ENCODE peak calls at places on chromosome 22, in four cellular contexts. R is cardiac muscle cell, S is progenitor cell of endocrine pancreas, P is AG04450. C is an unnamed sample.

GRCh38 chr22:20520093-20520511 is 12.7 kb downstream of the MED15 start:
- DNase-seq in S (no peak), R (no peak), P (no peak), C (no peak)

GRCh38 chr22:17366830-17367229 is 2.4 kb upstream of the CECR2 start:
- DNase-seq in P (no peak), S (peak), R (peak), C (peak)

GRCh38 chr22:36922752-36923457 is 9.5 kb downstream of the CSF2RB start:
- DNase-seq in R (no peak), P (no peak), S (no peak), C (no peak)

GRCh38 chr22:18057568-18058209 is 20.1 kb upstream of the PEX26 start:
- DNase-seq in P (peak), R (peak), S (no peak), C (no peak)

GRCh38 chr22:37498289-37498909 is 12.2 kb upstream of the MFNG start:
- DNase-seq in S (peak), R (no peak), P (no peak), C (peak)

GRCh38 chr22:28774378-28774777 is 1.9 kb downstream of the CCDC117 start:
- DNase-seq in P (no peak), S (no peak), R (no peak), C (no peak)

GRCh38 chr22:39519681-39520053 is 695 bp upstream of the ATF4 start:
- DNase-seq in S (no peak), R (peak), P (no peak), C (no peak)

GRCh38 chr22:35411112-35411511 is 11.2 kb downstream of the MCM5 start:
- DNase-seq in P (no peak), R (no peak), S (no peak), C (no peak)

GRCh38 chr22:38402204-38402603 is 52.8 kb downstream of the KCNJ4 start:
- DNase-seq in S (no peak), R (no peak), P (no peak), C (no peak)

GRCh38 chr22:18999416-18999815 is 63.3 kb upstream of the PRODH start:
- DNase-seq in R (no peak), S (no peak), P (no peak), C (no peak)

GRCh38 chr22:46093796-46094195 is 56.5 kb upstream of the PPARA start:
- DNase-seq in R (no peak), P (no peak), S (no peak), C (no peak)

GRCh38 chr22:32926600-32926999 is 125.1 kb downstream of the TIMP3 start:
- DNase-seq in S (no peak), P (peak), R (peak), C (no peak)

GRCh38 chr22:41682033-41682807 is 6.4 kb downstream of the SNU13 start:
- DNase-seq in S (peak), R (peak), P (peak), C (peak)

GRCh38 chr22:39405346-39406085 is 5.9 kb downstream of the TAB1 start:
- DNase-seq in R (peak), S (no peak), P (no peak), C (no peak)

GRCh38 chr22:47201996-47202818 is 439.8 kb downstream of the TBC1D22A start:
- DNase-seq in P (no peak), R (no peak), S (no peak), C (no peak)

GRCh38 chr22:37996515-37997246 is 12.3 kb upstream of the SOX10 start:
- DNase-seq in S (no peak), P (no peak), R (no peak), C (no peak)

GRCh38 chr22:32080904-32081303 is 37.8 kb downstream of the SLC5A1 start:
- DNase-seq in P (peak), S (no peak), R (peak), C (no peak)

GRCh38 chr22:38317237-38317994 is at the start of gene CSNK1E:
- DNase-seq in P (no peak), S (peak), R (peak), C (peak)

GRCh38 chr22:33597274-33597985 is 322.8 kb downstream of the LARGE1 start:
- DNase-seq in P (no peak), S (no peak), R (no peak), C (no peak)

GRCh38 chr22:45997077-45997774 is 20.3 kb upstream of the WNT7B start:
- DNase-seq in P (peak), R (peak), S (no peak), C (no peak)

GRCh38 chr22:39674536-39674935 is 104.0 kb downstream of the CACNA1I start:
- DNase-seq in P (no peak), S (no peak), R (no peak), C (no peak)

GRCh38 chr22:19303785-19304184 is 12.3 kb upstream of the CLTCL1 start:
- DNase-seq in S (no peak), R (no peak), P (no peak), C (no peak)

GRCh38 chr22:37521236-37521739 is 2.1 kb upstream of the CARD10 start:
- DNase-seq in S (no peak), R (no peak), P (no peak), C (no peak)

GRCh38 chr22:28054622-28054871 is 135.5 kb upstream of the PITPNB start:
- DNase-seq in R (no peak), S (no peak), P (no peak), C (no peak)

GRCh38 chr22:28254396-28254795 is 335.3 kb upstream of the PITPNB start:
- DNase-seq in P (no peak), S (no peak), R (no peak), C (no peak)

GRCh38 chr22:19478086-19478392 is 954 bp downstream of the UFD1 start:
- DNase-seq in P (no peak), R (no peak), S (no peak), C (no peak)

GRCh38 chr22:19955241-19956128 is 13.9 kb upstream of the TXNRD2 start:
- DNase-seq in R (no peak), P (no peak), S (no peak), C (no peak)

GRCh38 chr22:23893957-23894709 is at the start of gene MIF:
- DNase-seq in R (peak), P (peak), S (peak), C (peak)

GRCh38 chr22:47034905-47035419 is 272.5 kb downstream of the TBC1D22A start:
- DNase-seq in R (no peak), P (no peak), S (no peak), C (no peak)

GRCh38 chr22:27641049-27641790 is 160.3 kb downstream of the MN1 start:
- DNase-seq in R (no peak), P (no peak), S (no peak), C (no peak)

GRCh38 chr22:46763051-46763705 is 728 bp downstream of the TBC1D22A start:
- DNase-seq in R (peak), S (no peak), P (no peak), C (no peak)

GRCh38 chr22:44357296-44357961 is 44.7 kb upstream of the SHISAL1 start:
- DNase-seq in R (no peak), P (no peak), S (no peak), C (no peak)
- TF ChIP-seq CTCF in R (peak), P (peak), S (no peak), C (peak)

GRCh38 chr22:22403771-22404170 is 104.8 kb downstream of the ZNF280B start:
- DNase-seq in P (no peak), R (no peak), S (no peak), C (no peak)
- TF ChIP-seq CTCF in P (no peak), R (no peak), S (no peak), C (no peak)

GRCh38 chr22:42949159-42949558 is 65.8 kb downstream of the PACSIN2 start:
- DNase-seq in P (no peak), S (no peak), R (peak), C (no peak)
- TF ChIP-seq CTCF in P (no peak), S (no peak), R (no peak), C (no peak)

DNA sequence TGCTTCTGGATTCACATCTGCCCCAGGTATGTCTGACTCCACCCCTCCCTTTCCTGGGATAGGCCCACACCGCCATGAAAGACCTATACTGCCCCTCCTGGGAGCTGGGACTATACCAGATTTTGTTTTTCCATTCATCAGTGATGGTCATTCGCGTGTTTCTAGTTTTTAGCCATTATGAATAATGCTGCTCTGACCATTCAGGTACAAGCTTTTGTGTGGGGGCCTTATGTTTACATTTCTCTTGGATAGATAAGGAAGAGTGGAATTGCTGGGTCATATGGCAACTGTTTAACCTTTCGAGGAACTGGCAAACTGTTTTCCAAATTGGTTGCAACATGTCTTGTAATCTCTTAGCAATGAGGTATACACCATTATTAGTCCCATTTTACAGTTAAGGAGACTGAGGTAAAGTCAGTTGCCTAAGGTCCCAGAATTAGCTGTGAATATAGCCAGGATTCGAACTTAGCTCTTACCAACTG is 1.2 kb upstream of the TBC1D10A start:
- DNase-seq in R (no peak), P (no peak), S (no peak), C (no peak)
- TF ChIP-seq CTCF in R (no peak), P (no peak), S (peak), C (peak)